ENCODE peak calls at places on chromosomes 6 and 20, in four cellular contexts. One of them, this sample, is unnamed.

GRCh38 chr6:83729871-83730270 is 21.0 kb upstream of the SNAP91 start:
- DNase-seq in left ventricle myocardium inferior: no peak
- DNase-seq in activated T-cell treated with anti-CD3 and anti-CD28 coated beads, Interleukin-2, amount 50 U/mL, for 72 hours: no peak
- DNase-seq in KBM-7: no peak
- DNase-seq in this sample: no peak

GRCh38 chr6:35017461-35018183 is 123.5 kb downstream of the TCP11 start:
- DNase-seq in activated T-cell treated with anti-CD3 and anti-CD28 coated beads, Interleukin-2, amount 50 U/mL, for 72 hours: no peak
- DNase-seq in KBM-7: no peak
- DNase-seq in left ventricle myocardium inferior: peak
- DNase-seq in this sample: peak

GRCh38 chr20:19936801-19937583 is 80.2 kb upstream of the NAA20 start:
- DNase-seq in left ventricle myocardium inferior: peak
- DNase-seq in KBM-7: peak
- DNase-seq in activated T-cell treated with anti-CD3 and anti-CD28 coated beads, Interleukin-2, amount 50 U/mL, for 72 hours: peak
- DNase-seq in this sample: no peak

GRCh38 chr20:4046926-4047325 is 31.6 kb upstream of the RNF24 start:
- DNase-seq in activated T-cell treated with anti-CD3 and anti-CD28 coated beads, Interleukin-2, amount 50 U/mL, for 72 hours: no peak
- DNase-seq in KBM-7: no peak
- DNase-seq in left ventricle myocardium inferior: no peak
- DNase-seq in this sample: no peak

GRCh38 chr6:7880718-7881107 is 29.9 kb downstream of the TXNDC5 start:
- DNase-seq in KBM-7: no peak
- DNase-seq in left ventricle myocardium inferior: no peak
- DNase-seq in activated T-cell treated with anti-CD3 and anti-CD28 coated beads, Interleukin-2, amount 50 U/mL, for 72 hours: no peak
- DNase-seq in this sample: no peak

GRCh38 chr6:31717499-31718222 is 2.5 kb downstream of the LY6G6D start:
- DNase-seq in left ventricle myocardium inferior: no peak
- DNase-seq in activated T-cell treated with anti-CD3 and anti-CD28 coated beads, Interleukin-2, amount 50 U/mL, for 72 hours: no peak
- DNase-seq in KBM-7: no peak
- DNase-seq in this sample: no peak

GRCh38 chr6:70709826-70710225 is 42.1 kb downstream of the SMAP1 start:
- DNase-seq in activated T-cell treated with anti-CD3 and anti-CD28 coated beads, Interleukin-2, amount 50 U/mL, for 72 hours: no peak
- DNase-seq in KBM-7: no peak
- DNase-seq in left ventricle myocardium inferior: no peak
- DNase-seq in this sample: no peak

GRCh38 chr6:26097268-26097875 is 10.1 kb downstream of the HFE start:
- DNase-seq in left ventricle myocardium inferior: no peak
- DNase-seq in activated T-cell treated with anti-CD3 and anti-CD28 coated beads, Interleukin-2, amount 50 U/mL, for 72 hours: peak
- DNase-seq in KBM-7: peak
- DNase-seq in this sample: no peak

GRCh38 chr6:14502551-14502950 is 385.0 kb downstream of the CD83 start:
- DNase-seq in activated T-cell treated with anti-CD3 and anti-CD28 coated beads, Interleukin-2, amount 50 U/mL, for 72 hours: peak
- DNase-seq in KBM-7: no peak
- DNase-seq in left ventricle myocardium inferior: no peak
- DNase-seq in this sample: no peak

GRCh38 chr6:113172531-113172966 is 684.6 kb upstream of the MARCKS start:
- DNase-seq in KBM-7: no peak
- DNase-seq in left ventricle myocardium inferior: peak
- DNase-seq in activated T-cell treated with anti-CD3 and anti-CD28 coated beads, Interleukin-2, amount 50 U/mL, for 72 hours: no peak
- DNase-seq in this sample: no peak

GRCh38 chr6:32581275-32582095 is 8.2 kb downstream of the HLA-DRB1 start:
- DNase-seq in KBM-7: peak
- DNase-seq in activated T-cell treated with anti-CD3 and anti-CD28 coated beads, Interleukin-2, amount 50 U/mL, for 72 hours: no peak
- DNase-seq in left ventricle myocardium inferior: no peak
- DNase-seq in this sample: no peak

GRCh38 chr6:45843848-45844521 is 171.7 kb downstream of the CLIC5 start:
- DNase-seq in left ventricle myocardium inferior: no peak
- DNase-seq in KBM-7: peak
- DNase-seq in activated T-cell treated with anti-CD3 and anti-CD28 coated beads, Interleukin-2, amount 50 U/mL, for 72 hours: no peak
- DNase-seq in this sample: peak

GRCh38 chr20:2691663-2692035 is 931 bp upstream of the EBF4 start:
- DNase-seq in activated T-cell treated with anti-CD3 and anti-CD28 coated beads, Interleukin-2, amount 50 U/mL, for 72 hours: no peak
- DNase-seq in left ventricle myocardium inferior: no peak
- DNase-seq in KBM-7: no peak
- DNase-seq in this sample: no peak

GRCh38 chr6:105678516-105678915 is 275.6 kb upstream of the PREP start:
- DNase-seq in activated T-cell treated with anti-CD3 and anti-CD28 coated beads, Interleukin-2, amount 50 U/mL, for 72 hours: no peak
- DNase-seq in left ventricle myocardium inferior: no peak
- DNase-seq in KBM-7: no peak
- DNase-seq in this sample: no peak

GRCh38 chr6:140744648-140745320 is 1370.3 kb upstream of the CITED2 start:
- DNase-seq in left ventricle myocardium inferior: no peak
- DNase-seq in KBM-7: no peak
- DNase-seq in activated T-cell treated with anti-CD3 and anti-CD28 coated beads, Interleukin-2, amount 50 U/mL, for 72 hours: no peak
- DNase-seq in this sample: no peak

GRCh38 chr6:2522521-2522920 is 228.2 kb downstream of the MYLK4 start:
- DNase-seq in KBM-7: peak
- DNase-seq in activated T-cell treated with anti-CD3 and anti-CD28 coated beads, Interleukin-2, amount 50 U/mL, for 72 hours: no peak
- DNase-seq in left ventricle myocardium inferior: no peak
- DNase-seq in this sample: no peak

GRCh38 chr20:58695895-58696375 is 3.3 kb downstream of the NPEPL1 start:
- DNase-seq in KBM-7: no peak
- DNase-seq in left ventricle myocardium inferior: peak
- DNase-seq in activated T-cell treated with anti-CD3 and anti-CD28 coated beads, Interleukin-2, amount 50 U/mL, for 72 hours: no peak
- DNase-seq in this sample: no peak

GRCh38 chr6:145025488-145025887 is 709.8 kb downstream of the EPM2A start:
- DNase-seq in KBM-7: no peak
- DNase-seq in left ventricle myocardium inferior: no peak
- DNase-seq in activated T-cell treated with anti-CD3 and anti-CD28 coated beads, Interleukin-2, amount 50 U/mL, for 72 hours: no peak
- DNase-seq in this sample: no peak

GRCh38 chr20:2596673-2597279 is 55.7 kb upstream of the NOP56 start:
- DNase-seq in activated T-cell treated with anti-CD3 and anti-CD28 coated beads, Interleukin-2, amount 50 U/mL, for 72 hours: no peak
- DNase-seq in KBM-7: peak
- DNase-seq in left ventricle myocardium inferior: no peak
- DNase-seq in this sample: no peak

GRCh38 chr6:89387516-89388222 is 24.4 kb downstream of the RRAGD start:
- DNase-seq in activated T-cell treated with anti-CD3 and anti-CD28 coated beads, Interleukin-2, amount 50 U/mL, for 72 hours: no peak
- DNase-seq in left ventricle myocardium inferior: no peak
- DNase-seq in KBM-7: no peak
- DNase-seq in this sample: peak

GRCh38 chr20:35306931-35307517 is 14.8 kb upstream of the FAM83C start:
- DNase-seq in left ventricle myocardium inferior: peak
- DNase-seq in activated T-cell treated with anti-CD3 and anti-CD28 coated beads, Interleukin-2, amount 50 U/mL, for 72 hours: peak
- DNase-seq in KBM-7: peak
- DNase-seq in this sample: peak

GRCh38 chr6:37049990-37050853 is 44.8 kb downstream of the FGD2 start:
- DNase-seq in left ventricle myocardium inferior: peak
- DNase-seq in activated T-cell treated with anti-CD3 and anti-CD28 coated beads, Interleukin-2, amount 50 U/mL, for 72 hours: peak
- DNase-seq in KBM-7: peak
- DNase-seq in this sample: peak

GRCh38 chr20:8152183-8152582 is 20.1 kb downstream of the PLCB1 start:
- DNase-seq in KBM-7: no peak
- DNase-seq in activated T-cell treated with anti-CD3 and anti-CD28 coated beads, Interleukin-2, amount 50 U/mL, for 72 hours: no peak
- DNase-seq in left ventricle myocardium inferior: no peak
- DNase-seq in this sample: no peak

GRCh38 chr6:16722616-16723015 is 38.6 kb downstream of the ATXN1 start:
- DNase-seq in activated T-cell treated with anti-CD3 and anti-CD28 coated beads, Interleukin-2, amount 50 U/mL, for 72 hours: no peak
- DNase-seq in left ventricle myocardium inferior: no peak
- DNase-seq in KBM-7: no peak
- DNase-seq in this sample: no peak

GRCh38 chr6:74731204-74731603 is 474.6 kb downstream of the COL12A1 start:
- DNase-seq in activated T-cell treated with anti-CD3 and anti-CD28 coated beads, Interleukin-2, amount 50 U/mL, for 72 hours: no peak
- DNase-seq in KBM-7: no peak
- DNase-seq in left ventricle myocardium inferior: no peak
- DNase-seq in this sample: no peak

GRCh38 chr6:1110164-1110563 is 201.7 kb upstream of the FOXQ1 start:
- DNase-seq in KBM-7: no peak
- DNase-seq in activated T-cell treated with anti-CD3 and anti-CD28 coated beads, Interleukin-2, amount 50 U/mL, for 72 hours: no peak
- DNase-seq in left ventricle myocardium inferior: no peak
- DNase-seq in this sample: no peak

GRCh38 chr6:5695260-5696245 is 311.2 kb downstream of the NRN1 start:
- DNase-seq in activated T-cell treated with anti-CD3 and anti-CD28 coated beads, Interleukin-2, amount 50 U/mL, for 72 hours: no peak
- DNase-seq in KBM-7: peak
- DNase-seq in left ventricle myocardium inferior: no peak
- DNase-seq in this sample: peak

GRCh38 chr20:35002426-35003210 is 47.0 kb downstream of the MYH7B start:
- DNase-seq in left ventricle myocardium inferior: peak
- DNase-seq in activated T-cell treated with anti-CD3 and anti-CD28 coated beads, Interleukin-2, amount 50 U/mL, for 72 hours: no peak
- DNase-seq in KBM-7: no peak
- DNase-seq in this sample: peak

GRCh38 chr6:90294614-90294988 is 2.0 kb downstream of the BACH2 start:
- DNase-seq in left ventricle myocardium inferior: no peak
- DNase-seq in activated T-cell treated with anti-CD3 and anti-CD28 coated beads, Interleukin-2, amount 50 U/mL, for 72 hours: peak
- DNase-seq in KBM-7: peak
- DNase-seq in this sample: no peak

This sample was measured in psoas muscle.